ENCODE peak calls at places on chromosomes 7 and 10, in seven cellular contexts. F, E, Z, D, S, L and A are unnamed samples.

GRCh38 chr10:104045151-104046089 is 40.3 kb downstream of the COL17A1 start:
- DNase-seq in L (no peak), F (no peak), Z (peak; percentile 76), S (peak; percentile 74), E (no peak), D (peak; percentile 46), A (no peak)

GRCh38 chr10:79070091-79070610 is 1.4 kb downstream of the ZMIZ1 start:
- DNase-seq in L (no peak), F (peak; percentile 91), Z (no peak), S (peak; percentile 70), D (peak; percentile 62), E (no peak), A (peak; percentile 52)

GRCh38 chr7:19442016-19442785 is 266.6 kb downstream of the POLR1F start:
- DNase-seq in D (no peak), F (no peak), S (peak; percentile 33), Z (peak; percentile 30), E (no peak), L (no peak), A (no peak)

GRCh38 chr10:128242641-128243040 is 116.4 kb upstream of the MKI67 start:
- DNase-seq in L (no peak), F (peak; percentile 46), Z (no peak), E (no peak), D (no peak), S (peak; percentile 41), A (no peak)

GRCh38 chr7:31763548-31763947 is 76.5 kb downstream of the PPP1R17 start:
- DNase-seq in D (no peak), L (no peak), S (no peak), F (no peak), E (no peak), Z (no peak), A (no peak)

GRCh38 chr10:14478639-14479038 is 147.9 kb upstream of the FRMD4A start:
- DNase-seq in L (no peak), Z (peak; percentile 63), S (peak; percentile 65), E (peak; percentile 57), F (no peak), D (peak; percentile 49), A (no peak)

GRCh38 chr10:31320598-31321211 is 1.7 kb downstream of the ZEB1 start:
- DNase-seq in Z (peak; percentile 71), S (peak; percentile 64), F (peak; percentile 86), E (no peak), D (no peak), L (peak; percentile 67), A (peak; percentile 24)

GRCh38 chr10:84590794-84591193 is 262.4 kb downstream of the CCSER2 start:
- DNase-seq in Z (no peak), D (no peak), S (no peak), E (no peak), L (no peak), F (no peak), A (peak; percentile 36)

GRCh38 chr7:2715341-2716231 is 27.6 kb downstream of the AMZ1 start:
- DNase-seq in Z (no peak), F (no peak), S (no peak), D (no peak), L (no peak), E (no peak), A (no peak)

GRCh38 chr7:138195207-138195606 is 118.9 kb downstream of the AKR1D1 start:
- DNase-seq in D (peak; percentile 43), L (no peak), F (no peak), Z (no peak), E (no peak), S (no peak), A (no peak)

GRCh38 chr7:140200102-140200989 is 23.6 kb upstream of the KDM7A start:
- DNase-seq in S (no peak), F (no peak), Z (peak; percentile 86), L (peak; percentile 84), D (peak; percentile 77), E (peak; percentile 40), A (peak; percentile 57)

GRCh38 chr7:22549667-22550513 is 49.9 kb upstream of the STEAP1B start:
- DNase-seq in Z (peak; percentile 13), E (no peak), L (no peak), D (no peak), F (peak; percentile 78), S (peak; percentile 73), A (no peak)
- H3K27ac ChIP-seq in Z (no peak overlapping the region), E (no peak overlapping the region), L (no peak overlapping the region), D (no peak overlapping the region), F (no peak overlapping the region), S (no peak overlapping the region), A (no peak overlapping the region)

DNA sequence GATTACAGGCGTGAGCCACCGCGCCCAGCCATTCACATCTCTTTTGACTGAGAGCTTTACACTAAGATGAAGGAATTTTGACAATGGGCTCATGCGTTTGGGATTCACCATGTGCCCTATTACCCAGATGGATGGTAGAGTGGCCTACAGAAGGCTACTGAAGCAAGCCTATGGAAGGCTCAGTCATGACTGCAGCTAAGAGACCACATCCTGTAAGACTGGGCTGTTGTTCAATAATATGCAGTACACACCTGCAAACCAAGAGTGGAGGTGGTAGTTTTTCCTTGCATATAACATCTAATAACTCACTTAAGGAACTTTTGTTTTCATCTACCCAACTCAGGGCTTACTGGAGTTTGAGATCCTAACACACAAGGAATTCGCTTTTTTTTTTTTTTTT is 6.1 kb upstream of the WIPI2 start:
- DNase-seq in L (no peak), D (no peak), E (no peak), Z (no peak), F (no peak), S (no peak), A (no peak)
- H3K4me1 ChIP-seq in L (no peaks in the 10 kb centered on the region), D (no peaks in the 10 kb centered on the region), E (no peaks in the 10 kb centered on the region), Z (no peaks in the 10 kb centered on the region), F (no peaks in the 10 kb centered on the region), S (no peaks in the 10 kb centered on the region), A (no peaks in the 10 kb centered on the region)

DNA sequence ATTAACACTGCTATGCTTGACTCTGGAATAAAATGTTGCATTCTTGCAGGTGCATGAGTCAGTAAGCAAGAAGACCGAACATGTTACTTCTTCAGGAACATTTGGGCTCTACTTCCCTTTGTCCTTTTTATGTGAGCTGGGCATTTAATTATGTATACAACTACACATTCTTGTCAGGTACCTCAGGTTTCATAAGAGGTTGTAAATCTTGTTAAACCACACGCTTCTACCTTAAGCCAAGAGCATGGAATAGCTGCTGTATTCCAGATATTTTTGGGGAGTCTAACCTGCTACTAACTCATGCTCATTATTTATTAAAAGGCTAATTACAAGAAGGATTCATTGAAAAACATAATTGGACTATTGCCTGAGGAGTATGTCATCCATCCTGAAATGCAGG is 414.2 kb upstream of the KLF6 start:
- DNase-seq in L (no peak), S (no peak), E (no peak), D (no peak), F (no peak), Z (no peak), A (no peak)
- TF ChIP-seq POLR2AphosphoS5 in L (no peak), S (no peak), E (no peak), D (no peak), F (no peak), Z (no peak), A (no peak)

GRCh38 chr10:133088524-133089460 is 1.1 kb downstream of the ADGRA1 start:
- DNase-seq in E (no peak), F (peak; percentile 74), Z (no peak), L (no peak), D (no peak), S (peak; percentile 52), A (no peak)
- H3K27ac ChIP-seq in E (no peak overlapping the region), F (no peak overlapping the region), Z (no peak overlapping the region), L (no peak overlapping the region), D (no peak overlapping the region), S (no peak overlapping the region), A (no peak overlapping the region)

GRCh38 chr7:146235210-146235609 is 118.6 kb downstream of the CNTNAP2 start:
- DNase-seq in L (no peak), S (no peak), F (no peak), E (no peak), D (no peak), Z (no peak), A (no peak)

DNA sequence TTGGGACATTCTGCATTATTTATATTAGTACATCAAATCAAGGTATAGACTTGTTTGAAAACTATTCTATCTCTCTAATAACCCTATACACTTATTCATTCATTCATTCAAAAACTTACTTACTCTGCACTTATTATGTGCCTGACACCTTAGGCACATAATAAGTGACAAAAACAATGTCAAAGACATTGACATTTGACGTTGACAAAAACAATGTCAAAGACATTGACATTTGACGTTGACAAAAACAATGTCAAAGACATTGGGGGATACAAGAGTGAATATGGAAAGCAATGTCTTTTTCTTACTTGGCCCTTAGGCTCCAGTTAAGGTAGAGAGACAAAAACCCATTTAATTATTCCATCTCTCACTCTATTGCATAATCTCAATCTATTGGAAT is 116.0 kb downstream of the CNTNAP2 start:
- DNase-seq in D (no peak), F (no peak), E (no peak), S (no peak), Z (no peak), L (no peak), A (no peak)
- H3K4me1 ChIP-seq in D (no peaks in the 10 kb centered on the region), F (no peaks in the 10 kb centered on the region), E (no peaks in the 10 kb centered on the region), S (no peaks in the 10 kb centered on the region), Z (no peaks in the 10 kb centered on the region), L (no peaks in the 10 kb centered on the region), A (no peaks in the 10 kb centered on the region)

DNA sequence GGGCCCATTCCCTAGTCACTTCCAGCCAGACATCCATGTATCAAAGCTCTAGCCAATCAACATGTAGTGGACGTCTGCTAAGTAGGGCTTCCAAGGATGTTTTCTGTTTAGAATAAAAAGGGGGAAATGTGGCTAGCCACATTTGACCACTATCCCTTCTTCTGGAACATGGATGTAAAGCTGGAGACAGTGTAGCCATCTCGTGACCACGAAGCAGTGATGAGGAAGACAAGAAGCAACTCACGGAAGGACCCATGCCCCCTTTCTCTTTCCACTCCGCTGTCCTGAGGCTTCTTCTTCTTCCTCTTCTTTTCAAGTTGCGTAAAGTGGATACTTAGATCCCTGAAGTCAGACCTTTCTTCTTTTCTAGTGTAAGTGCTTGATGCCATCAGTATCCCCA is 594.3 kb downstream of the SDK1 start:
- DNase-seq in L (no peak), F (no peak), Z (no peak), E (no peak), D (no peak), S (no peak), A (no peak)
- TF ChIP-seq POLR2AphosphoS5 in L (no peak), F (no peak), Z (no peak), E (no peak), D (no peak), S (no peak), A (no peak)

GRCh38 chr10:36248314-36248981 is 606.4 kb upstream of the FZD8 start:
- DNase-seq in Z (no peak), F (no peak), D (no peak), S (no peak), E (no peak), L (no peak), A (no peak)

GRCh38 chr10:36253731-36254130 is 611.6 kb upstream of the FZD8 start:
- DNase-seq in Z (no peak), D (no peak), E (no peak), S (no peak), F (no peak), L (no peak), A (no peak)

GRCh38 chr10:36254191-36254590 is 612.1 kb upstream of the FZD8 start:
- DNase-seq in Z (peak; percentile 64), L (no peak), S (no peak), F (no peak), D (peak; percentile 41), E (peak; percentile 52), A (peak; percentile 18)

GRCh38 chr10:36247478-36247877 is 605.4 kb upstream of the FZD8 start:
- DNase-seq in E (no peak), Z (no peak), L (no peak), S (no peak), D (no peak), F (no peak), A (no peak)

GRCh38 chr10:36251068-36251467 is 609.0 kb upstream of the FZD8 start:
- DNase-seq in Z (no peak), S (no peak), F (no peak), D (no peak), L (no peak), E (no peak), A (no peak)
- H3K27ac ChIP-seq in Z (no peak overlapping the region), S (no peak overlapping the region), F (no peak overlapping the region), D (no peak overlapping the region), L (no peak overlapping the region), E (no peak overlapping the region), A (no peak overlapping the region)